ENCODE peak calls at places on chromosome 17, in four cellular contexts. Y, K, Q and G are unnamed samples.

GRCh38 chr17:80319262-80319998 is 58.8 kb downstream of the RNF213 start:
- DNase-seq in Q (no peak), Y (no peak), K (no peak), G (no peak)

GRCh38 chr17:81523139-81524062 is 4.8 kb upstream of the FSCN2 start:
- DNase-seq in Y (no peak), K (no peak), Q (no peak), G (peak; percentile 51)

GRCh38 chr17:20944014-20944905 is 98.6 kb downstream of the USP22 start:
- DNase-seq in K (peak; percentile 48), Q (no peak), Y (peak; percentile 68), G (peak; percentile 28)

GRCh38 chr17:50460831-50461526 is 7.7 kb downstream of the CHAD start:
- DNase-seq in K (no peak), Y (no peak), Q (no peak), G (no peak)

GRCh38 chr17:62030264-62030663 is 34.8 kb downstream of the MED13 start:
- DNase-seq in K (no peak), Y (no peak), Q (no peak), G (no peak)

GRCh38 chr17:81295031-81295677 is at the start of gene SLC38A10:
- DNase-seq in Y (peak; percentile 95), K (peak; percentile 93), Q (peak; percentile 80), G (peak; percentile 69)

GRCh38 chr17:40554646-40555295 is 10.5 kb downstream of the CCR7 start:
- DNase-seq in Q (no peak), Y (no peak), K (no peak), G (no peak)

GRCh38 chr17:43845772-43846171 is 1.2 kb upstream of the CD300LG start:
- DNase-seq in Q (no peak), Y (no peak), K (no peak), G (no peak)

GRCh38 chr17:80793851-80794267 is 197.8 kb upstream of the CHMP6 start:
- DNase-seq in Q (no peak), Y (no peak), K (no peak), G (no peak)

GRCh38 chr17:82734987-82735866 is at the start of gene FN3K:
- DNase-seq in Q (no peak), K (no peak), Y (peak; percentile 73), G (peak; percentile 77)

GRCh38 chr17:7444682-7445010 is 215 bp upstream of the CHRNB1 start:
- DNase-seq in Q (no peak), Y (no peak), K (no peak), G (no peak)

GRCh38 chr17:39306509-39307212 is 80.9 kb upstream of the STAC2 start:
- DNase-seq in Q (no peak), Y (no peak), K (no peak), G (no peak)

GRCh38 chr17:72116692-72117469 is 3.9 kb upstream of the SOX9 start:
- DNase-seq in Y (peak; percentile 30), Q (no peak), K (no peak), G (no peak)

GRCh38 chr17:2706911-2707510 is 4.6 kb downstream of the CLUH start:
- DNase-seq in Y (no peak), Q (no peak), K (no peak), G (no peak)

GRCh38 chr17:74736423-74737298 is at the start of gene RAB37:
- DNase-seq in Q (no peak), K (peak; percentile 73), Y (peak; percentile 59), G (no peak)

GRCh38 chr17:4678448-4679026 is 25.4 kb downstream of the PELP1 start:
- DNase-seq in Q (no peak), K (no peak), Y (no peak), G (no peak)

GRCh38 chr17:42061641-42062487 is 11.5 kb upstream of the C17orf113 start:
- DNase-seq in Y (no peak), K (no peak), Q (no peak), G (no peak)

GRCh38 chr17:44688675-44689491 is 693 bp downstream of the CCDC43 start:
- DNase-seq in Q (no peak), K (no peak), Y (no peak), G (no peak)

GRCh38 chr17:33469911-33470310 is 176.8 kb upstream of the ASIC2 start:
- DNase-seq in Y (peak; percentile 35), K (no peak), Q (no peak), G (no peak)

GRCh38 chr17:31497994-31498826 is 106.7 kb downstream of the RAB11FIP4 start:
- DNase-seq in K (no peak), Y (no peak), Q (no peak), G (no peak)

GRCh38 chr17:81462506-81463125 is 50.0 kb downstream of the ACTG1 start:
- DNase-seq in K (no peak), Q (no peak), Y (no peak), G (no peak)

GRCh38 chr17:20955437-20956323 is 87.1 kb downstream of the USP22 start:
- DNase-seq in K (no peak), Q (no peak), Y (no peak), G (no peak)

GRCh38 chr17:1491406-1492248 is 859 bp downstream of the MYO1C start:
- DNase-seq in Y (peak; percentile 84), K (peak; percentile 51), Q (no peak), G (peak; percentile 72)

GRCh38 chr17:81026266-81027036 is 8.5 kb upstream of the BAIAP2 start:
- DNase-seq in Q (no peak), Y (no peak), K (no peak), G (no peak)

GRCh38 chr17:40462343-40463121 is 19.3 kb downstream of the IGFBP4 start:
- DNase-seq in Y (no peak), Q (no peak), K (no peak), G (no peak)

GRCh38 chr17:27200476-27200875 is 93.4 kb upstream of the WSB1 start:
- DNase-seq in Q (no peak), Y (no peak), K (no peak), G (no peak)

GRCh38 chr17:46074540-46074939 is 75.5 kb downstream of the STH start:
- DNase-seq in K (no peak), Y (no peak), Q (no peak), G (no peak)

GRCh38 chr17:46072998-46073397 is 73.9 kb downstream of the STH start:
- DNase-seq in K (no peak), Y (no peak), Q (no peak), G (no peak)

DNA sequence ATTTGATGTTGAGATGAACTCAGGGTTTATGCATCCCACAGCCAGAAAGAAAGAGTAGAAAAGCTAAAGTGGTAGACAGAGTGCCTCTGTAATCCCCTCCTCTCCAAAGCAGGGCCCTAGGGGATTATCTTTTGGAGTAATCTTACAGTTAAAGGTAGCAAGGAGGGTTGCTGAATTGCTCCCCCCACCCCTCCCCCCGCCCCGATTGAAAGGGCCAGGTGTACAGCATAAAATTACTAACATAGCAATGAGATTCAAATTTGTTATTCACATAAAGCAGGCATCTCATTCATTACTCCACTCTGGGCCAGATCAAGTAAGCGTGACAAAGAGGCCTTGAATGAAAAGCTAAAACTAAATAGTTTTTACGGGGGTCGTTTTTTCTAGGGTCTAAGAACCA is 72.7 kb downstream of the STH start:
- DNase-seq in Q (no peak), K (no peak), Y (no peak), G (peak; percentile 76)
- H3K4me3 ChIP-seq in Q (no peak overlapping the region), K (no peak overlapping the region), Y (no peak overlapping the region), G (no peak overlapping the region)

DNA sequence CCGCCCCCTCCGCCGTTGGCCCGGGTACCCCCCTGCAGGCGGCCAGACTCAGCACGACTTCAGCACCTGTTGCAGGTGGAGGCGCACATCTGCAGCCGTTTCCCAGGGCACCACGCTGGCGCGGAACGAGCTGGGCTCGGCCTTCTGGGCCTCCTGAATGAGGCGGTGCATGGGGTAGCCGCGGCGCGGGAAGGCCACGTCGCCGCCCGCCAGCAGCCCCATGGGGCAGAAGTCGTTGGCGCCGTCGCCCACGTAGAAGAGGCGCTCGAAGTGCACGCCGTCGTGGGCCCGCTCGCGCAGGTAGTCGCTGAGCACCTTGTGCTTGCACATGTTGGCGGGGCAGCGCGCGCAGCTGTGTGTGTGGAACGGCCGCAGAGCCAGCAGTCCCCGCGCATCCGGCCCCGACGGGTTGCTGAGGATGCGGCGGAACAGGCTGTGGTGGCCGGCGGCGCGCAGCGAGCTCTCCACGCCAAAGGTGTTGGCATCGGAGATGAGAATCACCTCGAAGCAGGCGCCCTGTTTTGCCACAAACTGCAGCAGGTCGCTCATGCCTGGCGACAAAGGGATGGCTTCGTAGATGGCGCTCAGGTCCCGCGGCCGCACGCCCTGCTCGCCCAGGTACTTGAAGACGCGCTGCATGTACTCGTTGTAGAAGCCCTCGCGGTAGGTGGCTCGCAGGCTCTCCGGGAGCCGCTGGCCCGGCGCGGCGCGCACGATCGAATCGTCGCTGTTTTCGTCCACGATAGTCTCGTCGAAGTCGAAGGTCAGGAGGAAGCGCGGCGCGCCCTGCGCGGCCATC is 6.2 kb downstream of the PHOSPHO1 start:
- DNase-seq in K (peak; percentile 79), Y (peak; percentile 52), Q (peak; percentile 19), G (no peak)
- H3K4me3 ChIP-seq in K (peak overlapping the region; percentile 48), Y (peak overlapping the region; percentile 22), Q (peak overlapping the region; percentile 40), G (no peak overlapping the region)

GRCh38 chr17:66580601-66581385 is 254.1 kb upstream of the CACNG5 start:
- DNase-seq in Y (peak; percentile 51), Q (no peak), K (no peak), G (no peak)

GRCh38 chr17:66583112-66583748 is 251.7 kb upstream of the CACNG5 start:
- DNase-seq in Q (no peak), Y (no peak), K (no peak), G (no peak)

GRCh38 chr17:66578781-66579489 is 256.0 kb upstream of the CACNG5 start:
- DNase-seq in Y (no peak), Q (no peak), K (no peak), G (no peak)

GRCh38 chr17:66582373-66583111 is 252.4 kb upstream of the CACNG5 start:
- DNase-seq in Y (no peak), Q (no peak), K (no peak), G (no peak)

DNA sequence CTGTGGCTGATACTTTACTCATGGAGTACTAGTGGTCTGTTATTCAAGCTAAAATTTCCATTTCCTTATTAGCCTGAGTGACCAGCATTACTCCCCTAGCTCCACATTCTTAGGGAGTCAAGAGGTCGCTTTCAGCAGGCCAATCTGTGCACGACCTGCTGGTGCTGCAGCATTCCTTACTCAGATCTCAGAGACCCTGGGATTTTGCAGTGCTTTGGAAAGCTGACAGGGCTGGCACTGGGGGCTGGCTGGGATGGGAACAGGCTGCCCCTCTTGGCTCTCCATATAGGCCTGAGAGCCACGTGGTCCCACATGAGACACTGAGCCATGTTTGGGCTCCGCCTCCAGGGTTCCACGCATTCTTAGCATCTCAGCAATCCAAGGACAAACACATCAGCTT is 254.7 kb upstream of the CACNG5 start:
- DNase-seq in K (no peak), Y (peak; percentile 30), Q (no peak), G (no peak)
- H3K4me3 ChIP-seq in K (no peak overlapping the region), Y (no peak overlapping the region), Q (no peak overlapping the region), G (no peak overlapping the region)

GRCh38 chr17:29705352-29705751 is 82.6 kb upstream of the CORO6 start:
- DNase-seq in Q (no peak), K (peak; percentile 50), Y (no peak), G (no peak)

GRCh38 chr17:29710891-29711418 is 88.2 kb upstream of the CORO6 start:
- DNase-seq in K (no peak), Q (no peak), Y (no peak), G (no peak)

GRCh38 chr17:29709861-29710849 is 87.4 kb upstream of the CORO6 start:
- DNase-seq in Y (no peak), K (no peak), Q (no peak), G (no peak)

GRCh38 chr17:29707212-29707571 is 84.5 kb upstream of the CORO6 start:
- DNase-seq in Q (no peak), Y (no peak), K (peak; percentile 38), G (no peak)

DNA sequence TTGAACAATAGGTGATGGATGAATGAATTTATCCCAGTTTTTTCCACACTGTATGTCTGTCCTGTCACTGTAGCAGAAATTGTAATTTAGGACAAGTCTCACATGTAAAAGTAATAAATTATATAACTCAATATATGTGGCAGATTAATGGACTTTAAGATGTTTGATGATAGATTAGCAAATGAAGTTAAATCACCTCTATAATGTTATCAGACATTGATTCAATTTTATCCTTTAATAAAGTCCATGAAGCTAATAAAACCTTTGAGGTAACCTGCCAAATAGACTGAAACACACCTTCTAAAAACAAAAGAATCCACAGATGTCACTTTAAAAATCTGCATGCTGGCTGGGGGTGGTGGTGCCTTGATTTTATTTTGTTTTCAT is 83.3 kb upstream of the CORO6 start:
- DNase-seq in K (no peak), Y (no peak), Q (no peak), G (no peak)
- H3K4me3 ChIP-seq in K (peak overlapping the region; percentile 82), Y (no peak overlapping the region), Q (peak overlapping the region; percentile 2), G (no peak overlapping the region)